ENCODE peak calls at places on chromosome X, in ten cellular contexts. E, V, S, I, X, Z, C, F, T and G are unnamed samples.

GRCh38 chrX:150575415-150575814 is 7.0 kb downstream of the MTM1 start:
- DNase-seq in F (no peak), Z (no peak), C (no peak), S (no peak), V (peak), I (peak), E (no peak), X (peak), T (no peak), G (no peak)

GRCh38 chrX:10110984-10111363 is 45.8 kb upstream of the CLCN4 start:
- DNase-seq in F (peak), V (no peak), C (no peak), X (no peak), E (peak), Z (no peak), S (no peak), I (no peak), T (no peak), G (no peak)

GRCh38 chrX:38347136-38347535 is 5.3 kb upstream of the OTC start:
- DNase-seq in T (no peak), C (no peak), X (no peak), S (no peak), Z (no peak), I (peak), V (peak), E (peak), F (no peak), G (no peak)

GRCh38 chrX:11266329-11266830 is 26.8 kb upstream of the AMELX start:
- DNase-seq in T (no peak), C (no peak), Z (no peak), X (no peak), S (no peak), I (no peak), F (no peak), V (no peak), E (no peak), G (no peak)

GRCh38 chrX:10447577-10448214 is 172.7 kb downstream of the MID1 start:
- DNase-seq in T (no peak), F (no peak), Z (no peak), X (no peak), V (peak), S (no peak), C (no peak), I (peak), E (no peak), G (no peak)

GRCh38 chrX:96611619-96612362 is 72.9 kb upstream of the DIAPH2 start:
- DNase-seq in E (no peak), T (no peak), S (no peak), I (peak), X (no peak), C (no peak), F (no peak), V (no peak), Z (no peak), G (no peak)

GRCh38 chrX:3161686-3162085 is 120.4 kb downstream of the ARSF start:
- DNase-seq in Z (no peak), S (no peak), X (no peak), T (no peak), I (peak), E (no peak), F (no peak), V (no peak), C (no peak), G (no peak)

GRCh38 chrX:154378059-154378798 is 866 bp upstream of the EMD start:
- DNase-seq in E (no peak), V (no peak), F (peak), S (no peak), C (peak), I (peak), Z (no peak), T (no peak), X (peak), G (peak)

GRCh38 chrX:98371994-98372393 is 1488.3 kb downstream of the RPA4 start:
- DNase-seq in I (no peak), V (no peak), X (no peak), Z (no peak), T (no peak), E (no peak), S (no peak), C (no peak), F (no peak), G (no peak)

GRCh38 chrX:94831364-94831763 is 1157.4 kb downstream of the FAM133A start:
- DNase-seq in F (no peak), V (peak), S (no peak), Z (no peak), E (peak), X (no peak), C (no peak), I (peak), T (peak), G (no peak)

GRCh38 chrX:40175416-40176255 is 77.9 kb upstream of the BCOR start:
- DNase-seq in T (peak), Z (no peak), S (peak), V (peak), F (peak), I (no peak), E (peak), X (peak), C (peak), G (peak)
- TF ChIP-seq POLR2A in T (peak), Z (no peak), S (peak), V (no peak), F (peak), I (no peak), E (peak), X (peak), C (peak), G (no peak)

DNA sequence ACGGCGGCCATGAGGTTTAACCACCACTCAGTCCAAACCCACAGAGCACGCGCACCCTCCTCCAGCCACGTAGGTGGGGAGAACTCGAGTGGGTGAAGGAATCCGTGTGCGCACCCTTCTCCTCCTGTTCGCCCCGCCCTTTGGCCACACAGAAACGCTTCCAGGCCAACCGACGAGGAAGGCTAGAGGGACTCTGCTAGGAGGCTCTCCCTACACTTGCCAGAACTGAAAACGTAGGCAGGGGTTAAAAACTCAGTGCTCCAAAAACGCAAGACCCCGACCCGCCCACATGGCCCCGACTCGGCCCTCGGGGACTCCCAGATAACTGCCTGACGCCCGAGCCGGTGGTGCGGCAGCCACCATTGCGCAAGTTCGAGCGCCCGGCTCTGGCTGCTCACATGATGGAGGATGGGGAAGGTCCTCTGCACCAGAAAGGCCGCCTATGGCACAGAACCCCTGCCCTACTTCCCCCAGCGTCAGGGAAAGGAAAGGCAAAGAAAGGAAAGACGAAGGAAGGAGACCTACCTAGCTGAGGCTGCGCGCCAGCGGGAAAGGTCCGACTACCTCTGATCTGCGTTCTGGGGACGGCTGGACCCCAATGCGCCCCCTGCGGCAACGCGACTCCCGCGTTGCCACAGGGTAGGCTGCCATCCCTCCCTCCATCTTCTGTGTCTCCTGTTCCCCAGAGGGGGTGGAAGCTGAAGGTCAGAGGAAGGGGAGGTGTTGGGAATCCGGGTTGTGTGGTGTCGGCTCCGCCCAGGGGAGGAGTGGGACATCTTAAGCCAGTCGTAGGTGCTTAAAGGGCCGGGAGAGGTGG is 201.9 kb upstream of the AGTR2 start:
- DNase-seq in E (peak), I (no peak), S (no peak), T (peak), V (peak), X (peak), Z (no peak), C (peak), F (no peak), G (peak)
- TF ChIP-seq POLR2A in E (no peak), I (no peak), S (no peak), T (no peak), V (peak), X (peak), Z (no peak), C (no peak), F (peak), G (no peak)

GRCh38 chrX:41332005-41332404 is 2.0 kb upstream of the DDX3X start:
- DNase-seq in Z (no peak), E (no peak), T (peak), F (no peak), V (peak), S (no peak), I (no peak), C (no peak), X (no peak), G (no peak)

GRCh38 chrX:41333994-41334865 is at the start of gene DDX3X:
- DNase-seq in T (peak), F (peak), X (peak), C (peak), V (peak), E (peak), Z (peak), I (peak), S (peak), G (peak)

GRCh38 chrX:41332988-41333743 is 796 bp upstream of the DDX3X start:
- DNase-seq in C (peak), S (peak), X (peak), F (peak), Z (peak), V (peak), T (peak), E (peak), I (peak), G (peak)

GRCh38 chrX:41333744-41333993 is 293 bp upstream of the DDX3X start:
- DNase-seq in S (peak), Z (peak), I (peak), T (peak), C (no peak), X (no peak), V (peak), E (peak), F (no peak), G (no peak)

DNA sequence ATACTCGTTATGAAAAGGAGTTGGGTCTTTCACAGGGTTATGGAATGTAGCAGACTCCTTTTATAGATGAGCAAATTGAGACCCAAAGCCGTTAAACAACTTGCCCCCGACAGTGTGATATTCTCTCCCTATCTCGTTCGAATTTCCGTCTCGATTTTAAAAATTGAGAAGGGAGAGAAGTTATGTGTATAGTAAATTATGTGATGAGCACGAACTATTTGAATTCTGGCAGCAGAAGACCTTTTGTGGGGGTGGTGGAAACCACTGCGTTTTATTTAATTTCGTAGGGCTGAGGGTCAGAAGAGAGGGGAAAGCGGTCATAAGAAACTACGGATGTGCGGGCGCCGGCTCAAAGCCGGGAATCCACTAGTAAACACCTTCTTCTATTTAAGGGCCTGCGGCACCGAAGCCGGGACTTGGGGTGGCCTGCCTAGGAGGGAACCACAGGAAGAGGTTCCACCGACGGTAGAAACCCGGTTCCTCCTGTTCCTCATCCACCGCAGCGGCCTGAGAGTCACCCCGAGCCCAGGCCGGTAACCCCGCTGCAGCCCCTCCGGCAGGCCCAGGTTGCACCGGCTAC is 1.5 kb upstream of the DDX3X start:
- DNase-seq in T (peak), I (peak), X (peak), S (no peak), F (peak), C (peak), Z (no peak), V (peak), E (peak), G (no peak)
- TF ChIP-seq POLR2A in T (no peak), I (no peak), X (no peak), S (no peak), F (no peak), C (no peak), Z (no peak), V (no peak), E (no peak), G (no peak)

GRCh38 chrX:139932077-139932900 is 564 bp downstream of the ATP11C start:
- DNase-seq in T (peak), S (peak), F (peak), E (peak), X (peak), Z (peak), V (peak), C (peak), I (peak), G (peak)
- TF ChIP-seq POLR2A in T (peak), S (no peak), F (no peak), E (no peak), X (no peak), Z (no peak), V (no peak), C (no peak), I (no peak), G (no peak)

DNA sequence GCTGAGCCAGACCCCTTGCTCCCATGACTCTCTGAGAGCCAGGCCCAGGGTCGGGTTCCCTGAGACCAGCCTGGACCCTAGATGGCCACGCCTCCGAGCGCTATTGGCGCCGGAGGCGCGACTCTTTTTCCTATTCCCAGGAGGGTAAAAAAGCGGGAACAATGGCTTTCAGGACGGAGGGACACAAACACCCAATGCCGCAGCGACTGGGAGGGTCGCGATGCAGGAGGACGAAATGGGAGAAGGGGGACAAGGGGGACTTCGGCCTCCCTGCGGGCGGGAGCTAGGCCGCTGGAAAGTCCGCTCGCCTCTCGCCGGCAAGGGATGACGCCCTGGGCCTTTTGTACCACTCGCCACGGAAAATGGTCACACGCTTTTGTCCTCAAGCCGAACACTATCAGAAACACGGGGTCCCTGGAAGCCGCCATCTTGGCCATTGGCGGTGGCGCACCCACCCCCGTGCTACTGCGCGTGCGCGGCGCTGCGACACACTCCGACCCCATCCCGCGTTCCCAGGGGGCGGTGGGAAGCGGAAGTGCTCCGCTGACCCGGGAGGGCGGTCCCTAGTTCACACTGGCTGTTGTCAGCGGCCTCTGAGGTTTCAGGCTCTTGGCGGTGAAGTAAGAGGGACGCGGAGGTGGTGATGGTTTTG is 98.4 kb downstream of the ZNF674 start:
- DNase-seq in C (peak), I (peak), Z (peak), S (peak), X (peak), F (peak), E (peak), T (peak), V (peak), G (peak)
- TF ChIP-seq POLR2A in C (peak), I (peak), Z (peak), S (no peak), X (peak), F (peak), E (peak), T (peak), V (peak), G (no peak)

DNA sequence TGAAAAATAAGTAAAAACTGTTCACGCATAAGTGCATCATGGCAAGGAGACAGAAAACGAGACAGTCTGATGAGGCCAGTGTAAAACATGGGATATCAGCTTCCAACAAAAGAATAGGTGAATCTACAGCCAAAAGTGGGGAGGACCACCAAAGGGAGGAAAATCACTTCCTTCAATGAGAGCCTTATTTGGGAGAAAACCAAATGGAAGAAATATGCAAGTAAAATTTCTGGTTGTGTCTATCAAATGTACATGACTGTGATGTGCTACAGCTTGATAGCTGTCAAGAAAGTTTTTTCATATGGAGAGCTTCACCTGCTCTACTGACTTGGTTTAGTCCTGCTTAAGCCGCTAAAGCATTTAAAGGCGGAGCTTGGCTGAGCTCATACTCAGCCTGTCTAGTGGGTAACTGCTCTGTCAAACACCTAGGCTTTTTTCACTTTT is 66.2 kb downstream of the MAGEA1 start:
- DNase-seq in Z (no peak), S (no peak), V (peak), T (no peak), I (no peak), E (no peak), X (no peak), C (no peak), F (no peak), G (no peak)
- TF ChIP-seq POLR2A in Z (no peak), S (no peak), V (no peak), T (no peak), I (no peak), E (no peak), X (no peak), C (no peak), F (no peak), G (no peak)

GRCh38 chrX:50704360-50704759 is 109.6 kb downstream of the SHROOM4 start:
- DNase-seq in C (no peak), X (no peak), Z (no peak), I (peak), E (no peak), T (no peak), S (no peak), V (no peak), F (no peak), G (no peak)

GRCh38 chrX:50700921-50701320 is 113.1 kb downstream of the SHROOM4 start:
- DNase-seq in Z (no peak), F (no peak), C (no peak), I (no peak), E (no peak), X (no peak), T (no peak), V (no peak), S (no peak), G (no peak)

GRCh38 chrX:50697691-50698090 is 116.3 kb downstream of the SHROOM4 start:
- DNase-seq in C (no peak), F (no peak), V (no peak), E (no peak), T (no peak), S (no peak), I (peak), Z (no peak), X (no peak), G (no peak)

GRCh38 chrX:50698944-50699343 is 115.0 kb downstream of the SHROOM4 start:
- DNase-seq in F (no peak), C (no peak), Z (no peak), E (no peak), I (peak), V (no peak), X (no peak), S (no peak), T (no peak), G (no peak)
- TF ChIP-seq POLR2A in F (no peak), C (no peak), Z (no peak), E (no peak), I (no peak), V (no peak), X (no peak), S (no peak), T (no peak), G (no peak)